ENCODE peak calls at places on chromosomes 5 and 9, in eight cellular contexts. Q is Peyer's patch, G is suprapubic skin, C is H54, B is heart left ventricle, X is NB4, Y is body of pancreas, E is K562. S is an unnamed sample.

GRCh38 chr5:68046445-68046844 is 169.1 kb upstream of the PIK3R1 start:
- DNase-seq in Q (no peak), G (peak), C (peak), B (no peak), X (peak), Y (peak), E (no peak), S (no peak)

GRCh38 chr5:74063821-74064598 is 438.0 kb downstream of the ARHGEF28 start:
- DNase-seq in Q (no peak), G (no peak), C (peak), B (no peak), X (peak), Y (no peak), E (no peak), S (no peak)

GRCh38 chr5:39906146-39906545 is 481.4 kb upstream of the DAB2 start:
- DNase-seq in Q (no peak), G (no peak), C (peak), B (no peak), X (no peak), Y (no peak), E (no peak), S (no peak)

GRCh38 chr9:33227013-33227398 is 13.0 kb upstream of the SPINK4 start:
- DNase-seq in Q (peak), G (peak), C (no peak), B (peak), X (peak), Y (peak), E (no peak), S (no peak)

GRCh38 chr5:154058055-154059038 is 19.6 kb downstream of the MFAP3 start:
- DNase-seq in Q (no peak), G (no peak), C (no peak), B (no peak), X (no peak), Y (peak), E (no peak), S (no peak)

GRCh38 chr5:10611290-10611689 is 47.4 kb downstream of the ANKRD33B start:
- DNase-seq in Q (no peak), G (no peak), C (no peak), B (no peak), X (no peak), Y (no peak), E (no peak), S (no peak)

GRCh38 chr5:115297043-115297442 is 589 bp upstream of the CCDC112 start:
- DNase-seq in Q (no peak), G (no peak), C (no peak), B (no peak), X (no peak), Y (peak), E (no peak), S (no peak)

GRCh38 chr9:4020038-4020746 is 279.7 kb downstream of the GLIS3 start:
- DNase-seq in Q (no peak), G (no peak), C (no peak), B (no peak), X (no peak), Y (no peak), E (no peak), S (no peak)

GRCh38 chr5:79122963-79123362 is 11.4 kb downstream of the BHMT start:
- DNase-seq in Q (no peak), G (no peak), C (no peak), B (no peak), X (peak), Y (no peak), E (no peak), S (no peak)

GRCh38 chr5:82147860-82148573 is 130.1 kb downstream of the RPS23 start:
- DNase-seq in Q (no peak), G (no peak), C (no peak), B (no peak), X (peak), Y (no peak), E (no peak), S (no peak)

GRCh38 chr9:114071197-114071795 is 6.8 kb downstream of the AMBP start:
- DNase-seq in Q (no peak), G (peak), C (no peak), B (no peak), X (no peak), Y (no peak), E (no peak), S (no peak)

GRCh38 chr9:137129089-137129455 is 9.9 kb upstream of the GRIN1 start:
- DNase-seq in Q (peak), G (no peak), C (no peak), B (peak), X (peak), Y (peak), E (peak), S (no peak)

GRCh38 chr5:170333161-170333909 is 35.8 kb upstream of the LCP2 start:
- DNase-seq in Q (peak), G (no peak), C (no peak), B (no peak), X (peak), Y (peak), E (no peak), S (no peak)

GRCh38 chr9:125963932-125964331 is 216.8 kb downstream of the PBX3 start:
- DNase-seq in Q (no peak), G (no peak), C (no peak), B (no peak), X (no peak), Y (no peak), E (no peak), S (no peak)

GRCh38 chr5:76527685-76528161 is 95.5 kb downstream of the F2RL2 start:
- DNase-seq in Q (no peak), G (no peak), C (no peak), B (no peak), X (peak), Y (no peak), E (no peak), S (no peak)

GRCh38 chr9:114524401-114524800 is 19.1 kb upstream of the WHRN start:
- DNase-seq in Q (no peak), G (no peak), C (no peak), B (no peak), X (no peak), Y (no peak), E (no peak), S (no peak)

GRCh38 chr5:54013556-54014157 is 296.7 kb downstream of the ARL15 start:
- DNase-seq in Q (no peak), G (peak), C (peak), B (no peak), X (peak), Y (peak), E (peak), S (no peak)

GRCh38 chr5:43073597-43074546 is 33.8 kb upstream of the ANXA2R start:
- DNase-seq in Q (no peak), G (no peak), C (peak), B (no peak), X (peak), Y (peak), E (peak), S (no peak)

GRCh38 chr9:93098236-93098946 is 2.4 kb downstream of the CARD19 start:
- DNase-seq in Q (peak), G (peak), C (peak), B (peak), X (peak), Y (peak), E (peak), S (peak)

GRCh38 chr5:177429248-177430045 is 3.0 kb downstream of the GRK6 start:
- DNase-seq in Q (peak), G (peak), C (no peak), B (peak), X (peak), Y (peak), E (peak), S (peak)

GRCh38 chr5:3827624-3828023 is 232.0 kb downstream of the IRX1 start:
- DNase-seq in Q (no peak), G (no peak), C (no peak), B (no peak), X (no peak), Y (no peak), E (peak), S (no peak)

GRCh38 chr9:79129865-79130480 is 441.8 kb upstream of the TLE4 start:
- DNase-seq in Q (no peak), G (no peak), C (peak), B (no peak), X (peak), Y (peak), E (peak), S (no peak)

GRCh38 chr9:71768388-71769174 is at the start of gene CEMIP2:
- DNase-seq in Q (peak), G (peak), C (peak), B (peak), X (peak), Y (peak), E (peak), S (peak)
- TF ChIP-seq POLR2A in Q (peak), G (peak), C (peak), B (peak), X (no peak), Y (peak), E (peak), S (no peak)

GRCh38 chr9:133993635-133994253 is 1.6 kb upstream of the VAV2 start:
- DNase-seq in Q (no peak), G (peak), C (no peak), B (no peak), X (no peak), Y (no peak), E (no peak), S (no peak)

GRCh38 chr9:133995012-133995896 is 3.1 kb upstream of the VAV2 start:
- DNase-seq in Q (no peak), G (no peak), C (peak), B (no peak), X (peak), Y (no peak), E (no peak), S (no peak)

GRCh38 chr9:133991964-133992779 is at the start of gene VAV2:
- DNase-seq in Q (peak), G (peak), C (peak), B (peak), X (peak), Y (peak), E (peak), S (no peak)

GRCh38 chr9:133992780-133993634 is 883 bp upstream of the VAV2 start:
- DNase-seq in Q (peak), G (peak), C (peak), B (peak), X (peak), Y (peak), E (peak), S (peak)

GRCh38 chr9:133994359-133995011 is 2.4 kb upstream of the VAV2 start:
- DNase-seq in Q (peak), G (no peak), C (peak), B (peak), X (peak), Y (peak), E (peak), S (no peak)
- TF ChIP-seq POLR2A in Q (no peak), G (no peak), C (no peak), B (no peak), X (no peak), Y (no peak), E (no peak), S (no peak)

GRCh38 chr5:1008451-1009358 is at the start of gene NKD2:
- DNase-seq in Q (peak), G (peak), C (no peak), B (peak), X (peak), Y (no peak), E (peak), S (no peak)
- TF ChIP-seq POLR2A in Q (no peak), G (no peak), C (no peak), B (no peak), X (peak), Y (no peak), E (no peak), S (no peak)

DNA sequence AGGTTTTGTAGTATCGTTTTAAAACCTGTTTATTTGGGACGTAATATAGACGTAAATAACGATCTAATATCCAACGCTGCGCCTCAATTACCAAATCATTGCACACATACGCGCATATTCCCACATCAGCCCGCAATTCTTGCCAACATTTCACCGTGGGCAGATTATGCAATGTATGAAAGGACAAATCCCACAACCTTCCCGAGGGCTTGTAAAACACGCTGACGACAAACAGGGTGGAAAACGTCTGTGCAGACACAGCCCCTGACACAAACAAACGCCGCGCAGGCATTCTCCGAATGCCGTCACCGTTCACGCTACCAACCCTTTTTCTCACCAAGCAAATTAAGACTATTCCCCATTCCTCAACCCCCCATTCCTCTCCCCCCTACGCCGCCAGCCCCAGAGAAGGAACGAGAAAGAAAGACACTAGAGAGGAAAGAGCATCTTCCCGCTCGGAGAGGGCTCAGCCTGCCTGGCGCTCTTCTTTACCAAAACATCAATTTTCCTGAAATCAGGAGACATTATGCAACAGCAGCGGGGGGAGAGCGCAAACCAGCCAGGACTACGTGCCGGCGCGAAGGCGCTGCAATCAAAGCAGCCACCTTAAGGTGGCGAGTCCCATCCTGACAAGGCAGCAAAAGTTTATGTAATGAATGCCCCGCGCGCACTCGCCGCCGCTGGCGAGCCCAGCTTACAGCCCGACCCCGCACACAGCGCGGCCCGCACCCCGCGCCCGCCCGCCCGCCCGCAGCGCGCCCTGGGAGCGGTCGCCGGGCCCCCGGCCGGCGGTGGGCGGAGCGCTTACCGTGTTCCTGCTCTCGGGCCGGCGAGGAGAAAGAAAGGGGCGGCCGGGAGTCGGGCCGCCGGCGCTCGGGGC is 560 bp downstream of the NFIL3 start:
- DNase-seq in Q (peak), G (peak), C (peak), B (peak), X (peak), Y (peak), E (peak), S (no peak)
- TF ChIP-seq POLR2A in Q (peak), G (peak), C (no peak), B (peak), X (no peak), Y (peak), E (no peak), S (no peak)

DNA sequence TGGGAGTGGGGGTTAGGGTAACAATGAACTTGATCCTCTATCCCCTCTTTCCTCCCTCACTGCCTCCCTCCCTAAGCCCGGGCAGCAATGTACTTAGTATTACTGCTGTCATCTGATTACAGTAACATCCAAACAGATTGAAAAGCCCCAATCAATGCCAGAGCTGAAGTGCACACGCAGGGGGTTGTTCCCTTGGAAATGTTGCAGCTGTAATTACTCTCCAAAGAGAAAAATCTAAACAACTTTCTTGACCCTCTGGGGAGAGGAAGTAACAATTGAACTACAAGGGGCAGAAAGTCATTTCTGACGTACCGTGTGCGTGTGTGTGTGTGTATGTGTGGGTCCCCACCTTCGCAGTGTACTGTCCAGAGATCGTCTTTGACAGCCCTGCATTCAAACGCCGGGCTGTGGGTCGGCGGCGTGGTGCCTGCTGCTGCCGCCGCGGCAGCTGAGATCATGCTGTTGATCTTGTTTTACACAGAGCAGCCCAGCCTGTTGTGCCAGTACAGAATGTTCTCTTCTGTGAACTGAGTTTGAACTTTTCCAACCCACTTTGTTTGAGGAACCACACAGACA is 66.0 kb upstream of the KLF9 start:
- DNase-seq in Q (peak), G (peak), C (no peak), B (peak), X (no peak), Y (peak), E (no peak), S (no peak)
- TF ChIP-seq POLR2A in Q (peak), G (peak), C (no peak), B (peak), X (no peak), Y (peak), E (no peak), S (no peak)

DNA sequence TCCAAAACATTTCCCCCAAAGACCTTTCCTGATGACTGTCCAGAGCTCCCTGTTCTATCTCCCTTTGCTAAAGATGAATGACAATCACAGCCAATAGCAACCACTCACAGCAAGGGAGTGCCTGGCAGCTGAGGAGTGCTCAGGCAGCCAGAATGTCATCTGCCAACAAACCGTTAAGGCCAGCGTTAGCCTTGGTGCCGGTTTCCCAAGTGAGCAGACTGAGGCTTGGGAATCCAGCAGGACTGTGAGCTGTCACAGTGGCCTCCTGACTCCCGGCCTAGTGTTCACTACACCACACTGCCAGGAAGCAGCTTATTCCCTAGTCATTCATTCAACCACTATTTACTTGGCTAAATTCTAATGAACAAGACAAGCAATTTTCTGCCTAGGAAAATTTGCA is 24.7 kb downstream of the STK10 start:
- DNase-seq in Q (no peak), G (no peak), C (no peak), B (no peak), X (no peak), Y (no peak), E (no peak), S (no peak)
- TF ChIP-seq POLR2A in Q (no peak), G (no peak), C (no peak), B (no peak), X (no peak), Y (no peak), E (no peak), S (no peak)

GRCh38 chr5:157108961-157109360 is at the start of gene HAVCR2:
- DNase-seq in Q (peak), G (no peak), C (no peak), B (no peak), X (peak), Y (peak), E (no peak), S (no peak)
- TF ChIP-seq POLR2A in Q (peak), G (no peak), C (no peak), B (no peak), X (no peak), Y (no peak), E (no peak), S (no peak)

GRCh38 chr9:695252-695651 is 146.2 kb upstream of the DMRT1 start:
- DNase-seq in Q (no peak), G (no peak), C (no peak), B (no peak), X (no peak), Y (no peak), E (no peak), S (no peak)

GRCh38 chr9:692636-693459 is 148.6 kb upstream of the DMRT1 start:
- DNase-seq in Q (no peak), G (no peak), C (no peak), B (no peak), X (no peak), Y (no peak), E (no peak), S (no peak)

GRCh38 chr9:691825-692363 is 149.6 kb upstream of the DMRT1 start:
- DNase-seq in Q (no peak), G (no peak), C (no peak), B (no peak), X (no peak), Y (no peak), E (no peak), S (no peak)

GRCh38 chr9:694499-695154 is 146.9 kb upstream of the DMRT1 start:
- DNase-seq in Q (no peak), G (no peak), C (no peak), B (no peak), X (no peak), Y (no peak), E (no peak), S (no peak)

GRCh38 chr9:693460-694390 is 147.8 kb upstream of the DMRT1 start:
- DNase-seq in Q (no peak), G (no peak), C (no peak), B (no peak), X (no peak), Y (peak), E (no peak), S (no peak)
- TF ChIP-seq POLR2A in Q (no peak), G (no peak), C (no peak), B (peak), X (no peak), Y (no peak), E (no peak), S (no peak)

GRCh38 chr9:129481824-129482511 is 138.9 kb downstream of the C9orf50 start:
- DNase-seq in Q (no peak), G (no peak), C (no peak), B (peak), X (no peak), Y (no peak), E (peak), S (no peak)

GRCh38 chr9:129481424-129481823 is 139.5 kb downstream of the C9orf50 start:
- DNase-seq in Q (no peak), G (no peak), C (no peak), B (no peak), X (no peak), Y (no peak), E (no peak), S (no peak)

GRCh38 chr9:129484325-129485000 is 136.4 kb downstream of the C9orf50 start:
- DNase-seq in Q (no peak), G (no peak), C (no peak), B (no peak), X (no peak), Y (no peak), E (no peak), S (no peak)

GRCh38 chr9:129483467-129484324 is 137.2 kb downstream of the C9orf50 start:
- DNase-seq in Q (peak), G (peak), C (no peak), B (peak), X (peak), Y (peak), E (peak), S (no peak)

GRCh38 chr9:129482521-129483466 is 138.1 kb downstream of the C9orf50 start:
- DNase-seq in Q (no peak), G (peak), C (no peak), B (peak), X (peak), Y (peak), E (peak), S (no peak)
- TF ChIP-seq POLR2A in Q (peak), G (peak), C (peak), B (peak), X (no peak), Y (peak), E (peak), S (peak)

S was measured in esophagus squamous epithelium.